ENCODE peak calls at places on chromosomes 12 and 14, in ten cellular contexts. B is astrocyte of the cerebellum, N is kidney glomerular epithelial cell, M is mesothelial cell of epicardium, H is dorsolateral prefrontal cortex, V is midbrain, X is A549, T is IMR-90, U is non-pigmented ciliary epithelial cell, C is tibial artery. J is an unnamed sample.

GRCh38 chr12:56299308-56299852 is 750 bp downstream of the CS start:
- DNase-seq in B (no peak), N (no peak), M (no peak), H (no peak), V (no peak), X (no peak), T (peak), U (no peak), C (no peak), J (no peak)

GRCh38 chr14:32167907-32168306 is 33.9 kb upstream of the RNU6-7 start:
- DNase-seq in B (no peak), N (peak), M (no peak), H (no peak), V (no peak), X (no peak), T (no peak), U (no peak), C (no peak), J (no peak)

GRCh38 chr12:3658327-3659163 is 94.4 kb downstream of the CRACR2A start:
- DNase-seq in B (no peak), N (no peak), M (no peak), H (no peak), V (no peak), X (no peak), T (peak), U (no peak), C (no peak), J (no peak)

GRCh38 chr14:90291699-90292098 is 35.3 kb downstream of the PSMC1 start:
- DNase-seq in B (no peak), N (no peak), M (no peak), H (no peak), V (no peak), X (no peak), T (no peak), U (no peak), C (no peak), J (no peak)

GRCh38 chr14:59254146-59254910 is 65.9 kb downstream of the DAAM1 start:
- DNase-seq in B (peak), N (no peak), M (no peak), H (no peak), V (peak), X (no peak), T (peak), U (peak), C (peak), J (peak)

GRCh38 chr14:101101456-101102056 is 198.0 kb upstream of the RTL1 start:
- DNase-seq in B (no peak), N (peak), M (no peak), H (no peak), V (no peak), X (no peak), T (no peak), U (no peak), C (peak), J (no peak)

GRCh38 chr12:25550186-25550585 is 2.9 kb downstream of the LMNTD1 start:
- DNase-seq in B (no peak), N (no peak), M (no peak), H (no peak), V (no peak), X (no peak), T (peak), U (peak), C (no peak), J (no peak)

GRCh38 chr12:112964915-112965314 is 13.4 kb upstream of the OAS2 start:
- DNase-seq in B (no peak), N (no peak), M (no peak), H (no peak), V (no peak), X (no peak), T (no peak), U (no peak), C (no peak), J (no peak)

GRCh38 chr12:113505941-113506340 is 34.3 kb upstream of the LHX5 start:
- DNase-seq in B (no peak), N (no peak), M (no peak), H (no peak), V (no peak), X (no peak), T (no peak), U (no peak), C (no peak), J (no peak)

GRCh38 chr14:44108601-44109000 is 398.5 kb downstream of the FSCB start:
- DNase-seq in B (no peak), N (no peak), M (no peak), H (no peak), V (no peak), X (no peak), T (no peak), U (no peak), C (no peak), J (no peak)

GRCh38 chr12:69243099-69244084 is 4.0 kb downstream of the CPSF6 start:
- DNase-seq in B (no peak), N (no peak), M (no peak), H (no peak), V (no peak), X (no peak), T (no peak), U (no peak), C (no peak), J (no peak)

GRCh38 chr14:50805396-50805795 is 25.6 kb downstream of the NIN start:
- DNase-seq in B (no peak), N (no peak), M (no peak), H (no peak), V (no peak), X (no peak), T (no peak), U (no peak), C (no peak), J (no peak)

GRCh38 chr12:57631566-57632368 is 1.2 kb downstream of the B4GALNT1 start:
- DNase-seq in B (no peak), N (no peak), M (no peak), H (no peak), V (no peak), X (no peak), T (no peak), U (no peak), C (no peak), J (no peak)

GRCh38 chr14:100239200-100239839 is 376 bp downstream of the YY1 start:
- DNase-seq in B (no peak), N (no peak), M (peak), H (no peak), V (no peak), X (no peak), T (no peak), U (no peak), C (no peak), J (no peak)

GRCh38 chr12:98516184-98516873 is 939 bp downstream of the TMPO start:
- DNase-seq in B (peak), N (peak), M (peak), H (peak), V (peak), X (peak), T (peak), U (peak), C (peak), J (peak)

GRCh38 chr12:51863921-51864700 is 15.6 kb upstream of the FIGNL2 start:
- DNase-seq in B (no peak), N (no peak), M (peak), H (no peak), V (peak), X (no peak), T (no peak), U (no peak), C (no peak), J (no peak)

GRCh38 chr14:95331708-95332408 is 12.2 kb upstream of the CLMN start:
- DNase-seq in B (no peak), N (no peak), M (no peak), H (no peak), V (no peak), X (no peak), T (no peak), U (no peak), C (no peak), J (no peak)

GRCh38 chr14:52348796-52349195 is 34.7 kb downstream of the PTGER2 start:
- DNase-seq in B (no peak), N (peak), M (no peak), H (no peak), V (no peak), X (no peak), T (peak), U (no peak), C (no peak), J (no peak)

GRCh38 chr12:124395986-124396385 is 101.1 kb downstream of the RFLNA start:
- DNase-seq in B (no peak), N (no peak), M (no peak), H (no peak), V (no peak), X (no peak), T (no peak), U (no peak), C (no peak), J (peak)